ENCODE peak calls at places on chromosomes 11 and 22, in nine cellular contexts. N is right atrium auricular region; C is K562; L is progenitor cell of endocrine pancreas; U is CD4-positive, alpha-beta T cell; W is epithelial cell of proximal tubule; M is neural progenitor cell; K is GM20000; Y is mucosa of descending colon. R is an unnamed sample.

GRCh38 chr11:77100166-77101042 is 2.2 kb upstream of the OMP start:
- DNase-seq in N (no peak), C (no peak), L (no peak), U (no peak), W (no peak), M (no peak), K (no peak), Y (no peak), R (no peak)

GRCh38 chr11:61392991-61393595 is 706 bp downstream of the TMEM216 start:
- DNase-seq in N (no peak), C (peak), L (no peak), U (peak), W (no peak), M (peak), K (peak), Y (no peak), R (no peak)

GRCh38 chr11:119093951-119094815 is 7.5 kb downstream of the DPAGT1 start:
- DNase-seq in N (no peak), C (peak), L (peak), U (no peak), W (no peak), M (peak), K (peak), Y (no peak), R (no peak)

GRCh38 chr11:125338435-125338834 is 157.6 kb downstream of the FEZ1 start:
- DNase-seq in N (no peak), C (no peak), L (no peak), U (no peak), W (no peak), M (no peak), K (no peak), Y (no peak), R (no peak)

GRCh38 chr22:39317084-39317755 is 2.2 kb downstream of the RPL3 start:
- DNase-seq in N (no peak), C (no peak), L (no peak), U (no peak), W (no peak), M (no peak), K (no peak), Y (no peak), R (no peak)

GRCh38 chr11:61152816-61153592 is 8.2 kb downstream of the VPS37C start:
- DNase-seq in N (no peak), C (no peak), L (no peak), U (no peak), W (peak), M (no peak), K (no peak), Y (no peak), R (no peak)

GRCh38 chr11:123292647-123293046 is 97.6 kb upstream of the CLMP start:
- DNase-seq in N (no peak), C (no peak), L (no peak), U (no peak), W (no peak), M (no peak), K (no peak), Y (no peak), R (no peak)

GRCh38 chr11:128894685-128895084 is 3.5 kb downstream of the KCNJ5 start:
- DNase-seq in N (no peak), C (peak), L (no peak), U (no peak), W (no peak), M (no peak), K (no peak), Y (peak), R (no peak)

GRCh38 chr11:34332524-34332923 is 25.3 kb downstream of the ABTB2 start:
- DNase-seq in N (no peak), C (no peak), L (peak), U (no peak), W (no peak), M (no peak), K (no peak), Y (no peak), R (no peak)

GRCh38 chr11:87463486-87464102 is 425.9 kb downstream of the TMEM135 start:
- DNase-seq in N (no peak), C (peak), L (no peak), U (no peak), W (no peak), M (peak), K (peak), Y (no peak), R (peak)

GRCh38 chr22:49975543-49976389 is 15.2 kb downstream of the PIM3 start:
- DNase-seq in N (no peak), C (peak), L (no peak), U (no peak), W (no peak), M (peak), K (peak), Y (peak), R (no peak)

GRCh38 chr11:111382451-111382850 is 3.4 kb upstream of the POU2AF1 start:
- DNase-seq in N (no peak), C (no peak), L (no peak), U (no peak), W (no peak), M (no peak), K (no peak), Y (no peak), R (no peak)

GRCh38 chr22:17218341-17218740 is 894 bp downstream of the ADA2 start:
- DNase-seq in N (no peak), C (no peak), L (no peak), U (no peak), W (no peak), M (no peak), K (no peak), Y (no peak), R (no peak)

GRCh38 chr11:1829039-1829820 is 5.6 kb upstream of the SYT8 start:
- DNase-seq in N (no peak), C (no peak), L (no peak), U (no peak), W (peak), M (no peak), K (no peak), Y (peak), R (no peak)

GRCh38 chr11:75667268-75667830 is 1.5 kb downstream of the MAP6 start:
- DNase-seq in N (no peak), C (no peak), L (no peak), U (no peak), W (no peak), M (peak), K (peak), Y (peak), R (no peak)

GRCh38 chr11:79506734-79507344 is 66.0 kb upstream of the TENM4 start:
- DNase-seq in N (no peak), C (no peak), L (no peak), U (no peak), W (no peak), M (no peak), K (no peak), Y (no peak), R (no peak)

GRCh38 chr11:105588001-105588400 is 21.9 kb upstream of the GRIA4 start:
- DNase-seq in N (no peak), C (no peak), L (no peak), U (no peak), W (no peak), M (no peak), K (no peak), Y (no peak), R (no peak)

GRCh38 chr11:60170566-60170965 is 12.3 kb downstream of the MS4A6A start:
- DNase-seq in N (no peak), C (no peak), L (no peak), U (no peak), W (no peak), M (no peak), K (no peak), Y (no peak), R (no peak)

GRCh38 chr11:113387605-113388211 is at the start of gene ANKK1:
- DNase-seq in N (no peak), C (no peak), L (peak), U (no peak), W (no peak), M (peak), K (no peak), Y (peak), R (no peak)

GRCh38 chr11:61684870-61685610 is 4.8 kb downstream of the DAGLA start:
- DNase-seq in N (no peak), C (no peak), L (no peak), U (no peak), W (no peak), M (no peak), K (no peak), Y (no peak), R (no peak)

GRCh38 chr11:77299528-77299993 is 1.9 kb downstream of the GDPD4 start:
- DNase-seq in N (no peak), C (peak), L (no peak), U (no peak), W (no peak), M (no peak), K (no peak), Y (no peak), R (no peak)

GRCh38 chr11:84905411-84905810 is 721.7 kb downstream of the DLG2 start:
- DNase-seq in N (no peak), C (no peak), L (no peak), U (no peak), W (no peak), M (no peak), K (no peak), Y (no peak), R (no peak)

GRCh38 chr11:117604349-117604995 is 192.5 kb downstream of the DSCAML1 start:
- DNase-seq in N (no peak), C (no peak), L (no peak), U (no peak), W (no peak), M (no peak), K (no peak), Y (no peak), R (no peak)

GRCh38 chr11:27075192-27075591 is 34.6 kb downstream of the BBOX1 start:
- DNase-seq in N (no peak), C (no peak), L (no peak), U (no peak), W (no peak), M (no peak), K (no peak), Y (no peak), R (no peak)

GRCh38 chr11:131537196-131537595 is 166.8 kb downstream of the NTM start:
- DNase-seq in N (no peak), C (no peak), L (no peak), U (no peak), W (no peak), M (no peak), K (no peak), Y (no peak), R (no peak)

GRCh38 chr11:79414644-79415317 is 26.0 kb downstream of the TENM4 start:
- DNase-seq in N (no peak), C (no peak), L (no peak), U (no peak), W (peak), M (no peak), K (no peak), Y (no peak), R (no peak)

GRCh38 chr11:36394056-36394455 is 98.0 kb downstream of the PRR5L start:
- DNase-seq in N (no peak), C (no peak), L (no peak), U (no peak), W (no peak), M (no peak), K (no peak), Y (no peak), R (no peak)

GRCh38 chr11:28123151-28123571 is 15.0 kb downstream of the METTL15 start:
- DNase-seq in N (no peak), C (no peak), L (no peak), U (no peak), W (no peak), M (no peak), K (no peak), Y (no peak), R (no peak)

GRCh38 chr11:447923-448731 is 2.0 kb upstream of the PTDSS2 start:
- DNase-seq in N (peak), C (peak), L (peak), U (peak), W (peak), M (peak), K (peak), Y (peak), R (peak)

GRCh38 chr11:38598413-38598812 is 2000.4 kb upstream of the RAG2 start:
- DNase-seq in N (no peak), C (no peak), L (no peak), U (no peak), W (no peak), M (peak), K (no peak), Y (no peak), R (no peak)

GRCh38 chr11:88535916-88536547 is 198.5 kb upstream of the CTSC start:
- DNase-seq in N (no peak), C (no peak), L (no peak), U (no peak), W (peak), M (no peak), K (peak), Y (no peak), R (no peak)

GRCh38 chr11:69088676-69089146 is 40.0 kb downstream of the TPCN2 start:
- DNase-seq in N (peak), C (peak), L (peak), U (peak), W (no peak), M (peak), K (peak), Y (peak), R (peak)

GRCh38 chr11:124900464-124900863 is 2.8 kb upstream of the ROBO4 start:
- DNase-seq in N (no peak), C (no peak), L (no peak), U (no peak), W (no peak), M (no peak), K (no peak), Y (no peak), R (no peak)

GRCh38 chr11:100830978-100831732 is 144.1 kb downstream of the ARHGAP42 start:
- DNase-seq in N (no peak), C (no peak), L (no peak), U (no peak), W (no peak), M (no peak), K (no peak), Y (no peak), R (no peak)

GRCh38 chr11:66862559-66863037 is 5.7 kb downstream of the LRFN4 start:
- DNase-seq in N (no peak), C (no peak), L (no peak), U (no peak), W (no peak), M (no peak), K (no peak), Y (peak), R (no peak)

GRCh38 chr11:1162498-1163311 is 5.0 kb downstream of the MUC5AC start:
- DNase-seq in N (no peak), C (no peak), L (peak), U (no peak), W (no peak), M (no peak), K (peak), Y (peak), R (no peak)

GRCh38 chr22:48683640-48684039 is 1144.0 kb downstream of the BRD1 start:
- DNase-seq in N (no peak), C (no peak), L (no peak), U (no peak), W (no peak), M (no peak), K (no peak), Y (no peak), R (no peak)

DNA sequence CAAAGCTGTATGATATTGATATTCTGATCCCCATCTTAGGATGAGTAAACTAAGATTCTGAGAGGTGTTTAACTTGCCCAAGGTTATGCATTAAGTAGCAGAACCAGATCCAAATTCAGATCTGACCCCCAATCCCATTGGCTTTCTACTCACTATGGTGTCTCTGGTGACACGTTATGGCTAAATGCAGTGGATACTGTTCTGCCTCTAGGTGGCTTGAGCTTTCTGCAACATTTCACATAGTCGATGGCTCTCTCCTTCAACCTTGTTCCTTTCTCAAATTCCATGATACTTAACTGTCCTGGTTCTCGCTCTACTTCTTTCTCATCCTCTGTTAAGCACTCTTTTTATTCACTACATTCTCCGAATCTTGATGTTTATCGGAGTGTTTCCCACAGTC is 9.4 kb downstream of the C11orf97 start:
- DNase-seq in N (no peak), C (peak), L (no peak), U (no peak), W (no peak), M (peak), K (no peak), Y (no peak), R (no peak)
- TF ChIP-seq CTCF in N (peak), C (peak), L (peak), U (no peak), W (peak), M (peak), K (peak), Y (peak), R (no peak)

GRCh38 chr11:126830216-126830615 is 170.4 kb downstream of the KIRREL3 start:
- DNase-seq in N (no peak), C (no peak), L (no peak), U (no peak), W (no peak), M (no peak), K (no peak), Y (no peak), R (no peak)
- TF ChIP-seq CTCF in N (no peak), C (no peak), L (no peak), U (no peak), W (no peak), M (no peak), K (no peak), Y (no peak), R (no peak)

GRCh38 chr11:46162700-46163099 is 41.4 kb upstream of the PHF21A start:
- DNase-seq in N (no peak), C (no peak), L (no peak), U (no peak), W (no peak), M (no peak), K (no peak), Y (no peak), R (no peak)

GRCh38 chr11:46161201-46161600 is 39.9 kb upstream of the PHF21A start:
- DNase-seq in N (no peak), C (no peak), L (no peak), U (no peak), W (no peak), M (no peak), K (no peak), Y (no peak), R (no peak)

GRCh38 chr11:46159694-46160093 is 38.4 kb upstream of the PHF21A start:
- DNase-seq in N (no peak), C (no peak), L (no peak), U (no peak), W (no peak), M (no peak), K (no peak), Y (no peak), R (no peak)

GRCh38 chr11:46160100-46160499 is 38.8 kb upstream of the PHF21A start:
- DNase-seq in N (no peak), C (no peak), L (no peak), U (no peak), W (no peak), M (no peak), K (no peak), Y (no peak), R (no peak)
- TF ChIP-seq CTCF in N (no peak), C (no peak), L (no peak), U (no peak), W (no peak), M (peak), K (no peak), Y (no peak), R (no peak)

DNA sequence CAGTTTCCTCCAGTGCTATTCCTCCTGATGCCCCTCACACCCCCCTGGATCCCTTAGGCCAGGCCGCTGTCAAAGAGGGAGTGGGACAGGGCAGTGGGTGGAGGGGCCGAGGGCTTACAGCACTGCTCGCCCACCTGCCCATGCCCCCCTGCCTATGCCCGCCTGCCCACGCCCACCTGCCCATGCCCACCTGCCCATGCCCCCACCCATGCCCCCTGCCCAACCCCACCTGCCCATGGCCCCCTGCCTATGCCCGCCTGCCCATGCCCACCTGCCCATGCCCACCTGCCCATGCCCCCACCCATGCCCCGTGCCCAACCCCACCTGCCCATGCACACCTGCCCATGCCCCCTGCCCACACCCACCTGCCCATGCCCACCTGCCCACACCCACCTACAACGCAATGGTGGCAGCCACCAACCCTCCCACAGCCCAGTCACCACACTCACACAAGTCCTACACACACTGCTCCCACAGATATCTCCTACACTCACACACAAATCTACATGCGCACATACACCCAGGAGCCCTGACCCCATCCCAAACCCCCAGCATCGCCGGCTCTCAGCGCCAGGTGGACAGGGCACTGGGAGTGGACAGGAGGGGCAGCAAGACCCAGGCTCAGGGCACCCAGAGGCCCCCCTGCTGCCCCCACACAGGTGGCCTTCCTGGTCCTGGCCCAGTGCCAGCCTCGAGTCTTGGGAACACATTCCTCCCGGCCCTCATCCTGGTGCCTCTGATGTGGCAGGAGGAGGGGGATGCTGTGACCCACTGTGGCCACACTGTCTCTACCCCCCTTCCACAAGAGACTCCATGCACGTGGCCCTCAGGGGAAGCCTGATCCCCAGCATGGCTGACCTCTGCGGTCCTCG is 61.8 kb downstream of the CYTH4 start:
- DNase-seq in N (no peak), C (no peak), L (no peak), U (no peak), W (no peak), M (no peak), K (no peak), Y (no peak), R (no peak)
- TF ChIP-seq CTCF in N (no peak), C (no peak), L (no peak), U (no peak), W (no peak), M (no peak), K (no peak), Y (no peak), R (no peak)

DNA sequence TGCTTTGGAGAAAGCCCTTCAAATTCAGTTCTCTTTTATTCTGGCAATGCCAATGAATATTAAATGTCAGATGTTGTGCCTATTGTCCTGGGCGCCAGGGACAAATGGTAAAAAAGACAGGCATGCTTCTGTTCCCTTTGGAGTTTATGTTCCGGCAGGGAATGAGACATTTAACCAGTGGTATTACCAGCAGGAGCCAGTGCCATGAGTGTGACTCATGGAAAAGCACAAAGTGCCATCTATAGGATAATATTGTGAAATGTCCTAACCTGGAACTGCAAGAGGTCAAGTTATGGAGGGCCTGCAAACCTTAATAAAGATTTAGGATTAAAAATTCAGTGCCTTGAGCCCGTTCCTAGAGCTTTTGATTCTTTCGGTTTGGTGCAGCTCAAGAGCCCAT is 39.5 kb downstream of the REXO2 start:
- DNase-seq in N (no peak), C (no peak), L (no peak), U (no peak), W (no peak), M (no peak), K (no peak), Y (no peak), R (no peak)
- TF ChIP-seq CTCF in N (no peak), C (no peak), L (no peak), U (no peak), W (no peak), M (no peak), K (no peak), Y (no peak), R (no peak)

GRCh38 chr11:64801591-64802369 is 1.2 kb downstream of the MAP4K2 start:
- DNase-seq in N (no peak), C (no peak), L (no peak), U (no peak), W (no peak), M (no peak), K (no peak), Y (peak), R (no peak)

GRCh38 chr11:64804346-64805210 is 1.6 kb upstream of the MAP4K2 start:
- DNase-seq in N (no peak), C (no peak), L (no peak), U (no peak), W (no peak), M (peak), K (no peak), Y (no peak), R (no peak)

GRCh38 chr11:64802370-64803162 is 448 bp downstream of the MAP4K2 start:
- DNase-seq in N (no peak), C (no peak), L (no peak), U (no peak), W (no peak), M (no peak), K (peak), Y (no peak), R (no peak)

GRCh38 chr11:64803846-64804345 is 882 bp upstream of the MAP4K2 start:
- DNase-seq in N (no peak), C (no peak), L (no peak), U (no peak), W (no peak), M (peak), K (no peak), Y (no peak), R (no peak)

GRCh38 chr11:64803163-64803845 is at the start of gene MAP4K2:
- DNase-seq in N (peak), C (peak), L (peak), U (peak), W (no peak), M (peak), K (peak), Y (peak), R (peak)
- TF ChIP-seq CTCF in N (peak), C (peak), L (peak), U (no peak), W (peak), M (peak), K (no peak), Y (no peak), R (peak)